ENCODE peak calls at places on chromosome 2, in seven cellular contexts. A is H7; Y is activated CD4-positive, alpha-beta memory T cell treated with anti-CD3 and anti-CD28 coated beads, Interleukin-2, amount 10 ng/mL, durations not matched to agents 7 days and 5 days; W is NCI-H345; U is ACHN; J is HT1080; C is HEK293T. D is an unnamed sample.

GRCh38 chr2:167404896-167405295 is 516.6 kb downstream of the XIRP2 start:
- DNase-seq in A (no peak), Y (no peak), W (no peak), U (no peak), J (peak; percentile 54), C (no peak), D (no peak)

GRCh38 chr2:130821867-130822266 is 14.8 kb upstream of the ARHGEF4 start:
- DNase-seq in A (peak; percentile 61), Y (no peak), W (no peak), U (no peak), J (no peak), C (no peak), D (no peak)

GRCh38 chr2:121974919-121975654 is 219.6 kb downstream of the TSN start:
- DNase-seq in A (peak; percentile 84), Y (peak; percentile 40), W (peak; percentile 86), U (peak; percentile 85), J (peak; percentile 83), C (peak; percentile 71), D (peak; percentile 84)

GRCh38 chr2:18345848-18346247 is 214.6 kb downstream of the RDH14 start:
- DNase-seq in A (no peak), Y (no peak), W (no peak), U (peak; percentile 64), J (no peak), C (no peak), D (no peak)

GRCh38 chr2:28035163-28035690 is 144.7 kb downstream of the BABAM2 start:
- DNase-seq in A (no peak), Y (no peak), W (no peak), U (no peak), J (no peak), C (no peak), D (no peak)

GRCh38 chr2:62716768-62717167 is 11.3 kb downstream of the EHBP1 start:
- DNase-seq in A (no peak), Y (no peak), W (no peak), U (no peak), J (no peak), C (no peak), D (no peak)

GRCh38 chr2:109513749-109514588 is 99.8 kb downstream of the SEPTIN10 start:
- DNase-seq in A (no peak), Y (peak; percentile 42), W (no peak), U (peak; percentile 15), J (peak; percentile 64), C (no peak), D (no peak)

GRCh38 chr2:30026091-30027055 is 105.0 kb upstream of the ALK start:
- DNase-seq in A (peak; percentile 83), Y (peak; percentile 32), W (peak; percentile 64), U (peak; percentile 43), J (peak; percentile 57), C (peak; percentile 76), D (peak; percentile 13)

GRCh38 chr2:196403471-196403870 is 232.1 kb upstream of the STK17B start:
- DNase-seq in A (no peak), Y (no peak), W (no peak), U (no peak), J (peak; percentile 46), C (no peak), D (no peak)

GRCh38 chr2:129881786-129882396 is 97.6 kb upstream of the RAB6C start:
- DNase-seq in A (no peak), Y (no peak), W (no peak), U (no peak), J (no peak), C (no peak), D (no peak)

GRCh38 chr2:219484343-219485200 is 14.1 kb upstream of the GMPPA start:
- DNase-seq in A (peak; percentile 88), Y (no peak), W (peak; percentile 26), U (no peak), J (no peak), C (no peak), D (no peak)

GRCh38 chr2:151544449-151544848 is 134.7 kb downstream of the RIF1 start:
- DNase-seq in A (no peak), Y (no peak), W (no peak), U (no peak), J (no peak), C (no peak), D (no peak)

GRCh38 chr2:231554748-231555545 is 24.7 kb upstream of the NMUR1 start:
- DNase-seq in A (no peak), Y (no peak), W (no peak), U (no peak), J (no peak), C (no peak), D (no peak)

GRCh38 chr2:95362486-95362885 is 40.0 kb upstream of the FAHD2A start:
- DNase-seq in A (no peak), Y (no peak), W (no peak), U (no peak), J (no peak), C (no peak), D (no peak)

GRCh38 chr2:188881434-188881833 is 92.7 kb upstream of the COL3A1 start:
- DNase-seq in A (no peak), Y (no peak), W (no peak), U (no peak), J (no peak), C (no peak), D (no peak)

GRCh38 chr2:215799194-215799593 is 214.2 kb downstream of the MREG start:
- DNase-seq in A (no peak), Y (no peak), W (no peak), U (no peak), J (peak; percentile 18), C (no peak), D (no peak)